ENCODE peak calls at places on chromosomes 3 and 15, in eight cellular contexts. One of them, this sample, is unnamed.

GRCh38 chr3:32391643-32392529 is at the start of gene CMTM7:
- DNase-seq in AG10803: peak
- DNase-seq in A549: peak
- DNase-seq in Caco-2: peak
- DNase-seq in SK-N-SH: peak
- DNase-seq in HCT116: peak
- DNase-seq in Panc1: no peak
- DNase-seq in GM12865: peak
- DNase-seq in this sample: peak

GRCh38 chr3:17949116-17949515 is 206.7 kb upstream of the TBC1D5 start:
- DNase-seq in Panc1: no peak
- DNase-seq in SK-N-SH: no peak
- DNase-seq in Caco-2: no peak
- DNase-seq in HCT116: no peak
- DNase-seq in GM12865: no peak
- DNase-seq in A549: no peak
- DNase-seq in AG10803: no peak
- DNase-seq in this sample: no peak

GRCh38 chr3:27797773-27798172 is 75.7 kb upstream of the EOMES start:
- DNase-seq in SK-N-SH: no peak
- DNase-seq in A549: no peak
- DNase-seq in Panc1: no peak
- DNase-seq in Caco-2: no peak
- DNase-seq in GM12865: no peak
- DNase-seq in AG10803: no peak
- DNase-seq in HCT116: no peak
- DNase-seq in this sample: no peak

GRCh38 chr15:37695719-37696118 is 238.7 kb upstream of the TMCO5A start:
- DNase-seq in SK-N-SH: no peak
- DNase-seq in A549: no peak
- DNase-seq in Caco-2: no peak
- DNase-seq in Panc1: no peak
- DNase-seq in HCT116: no peak
- DNase-seq in GM12865: no peak
- DNase-seq in AG10803: peak
- DNase-seq in this sample: peak

GRCh38 chr3:6542795-6543194 is 318.1 kb upstream of the GRM7 start:
- DNase-seq in A549: no peak
- DNase-seq in SK-N-SH: no peak
- DNase-seq in Caco-2: no peak
- DNase-seq in HCT116: no peak
- DNase-seq in AG10803: no peak
- DNase-seq in Panc1: no peak
- DNase-seq in GM12865: no peak
- DNase-seq in this sample: no peak

GRCh38 chr3:45881031-45882022 is 5.0 kb upstream of the CCR9 start:
- DNase-seq in A549: no peak
- DNase-seq in AG10803: no peak
- DNase-seq in SK-N-SH: no peak
- DNase-seq in GM12865: peak
- DNase-seq in HCT116: no peak
- DNase-seq in Panc1: no peak
- DNase-seq in Caco-2: no peak
- DNase-seq in this sample: no peak

GRCh38 chr3:133463441-133463860 is 63.6 kb downstream of the BFSP2 start:
- DNase-seq in AG10803: no peak
- DNase-seq in SK-N-SH: no peak
- DNase-seq in GM12865: no peak
- DNase-seq in A549: no peak
- DNase-seq in Caco-2: no peak
- DNase-seq in HCT116: no peak
- DNase-seq in Panc1: no peak
- DNase-seq in this sample: no peak

GRCh38 chr15:72591361-72591760 is 63.1 kb upstream of the GOLGA6B start:
- DNase-seq in A549: no peak
- DNase-seq in GM12865: no peak
- DNase-seq in AG10803: peak
- DNase-seq in SK-N-SH: no peak
- DNase-seq in HCT116: no peak
- DNase-seq in Panc1: no peak
- DNase-seq in Caco-2: no peak
- DNase-seq in this sample: peak

GRCh38 chr15:26867199-26868007 is 541 bp downstream of the GABRA5 start:
- DNase-seq in A549: peak
- DNase-seq in SK-N-SH: peak
- DNase-seq in Panc1: no peak
- DNase-seq in AG10803: peak
- DNase-seq in HCT116: no peak
- DNase-seq in GM12865: no peak
- DNase-seq in Caco-2: no peak
- DNase-seq in this sample: peak

GRCh38 chr3:73056365-73057150 is 4.9 kb upstream of the EBLN2 start:
- DNase-seq in GM12865: peak
- DNase-seq in Panc1: peak
- DNase-seq in Caco-2: no peak
- DNase-seq in AG10803: peak
- DNase-seq in A549: peak
- DNase-seq in HCT116: peak
- DNase-seq in SK-N-SH: peak
- DNase-seq in this sample: peak

GRCh38 chr15:23877502-23878412 is 190.7 kb upstream of the NDN start:
- DNase-seq in Caco-2: peak
- DNase-seq in SK-N-SH: peak
- DNase-seq in GM12865: peak
- DNase-seq in Panc1: no peak
- DNase-seq in AG10803: peak
- DNase-seq in HCT116: no peak
- DNase-seq in A549: peak
- DNase-seq in this sample: no peak

GRCh38 chr15:70032509-70032908 is 65.2 kb downstream of the TLE3 start:
- DNase-seq in GM12865: no peak
- DNase-seq in Caco-2: no peak
- DNase-seq in Panc1: no peak
- DNase-seq in A549: no peak
- DNase-seq in HCT116: no peak
- DNase-seq in SK-N-SH: no peak
- DNase-seq in AG10803: no peak
- DNase-seq in this sample: no peak

GRCh38 chr3:51813539-51813938 is 34.5 kb upstream of the IQCF6 start:
- DNase-seq in AG10803: no peak
- DNase-seq in Caco-2: no peak
- DNase-seq in SK-N-SH: peak
- DNase-seq in A549: no peak
- DNase-seq in GM12865: no peak
- DNase-seq in HCT116: no peak
- DNase-seq in Panc1: no peak
- DNase-seq in this sample: no peak

GRCh38 chr3:83023050-83023449 is 1261.6 kb upstream of the GBE1 start:
- DNase-seq in AG10803: no peak
- DNase-seq in A549: no peak
- DNase-seq in Panc1: no peak
- DNase-seq in SK-N-SH: no peak
- DNase-seq in Caco-2: no peak
- DNase-seq in HCT116: no peak
- DNase-seq in GM12865: no peak
- DNase-seq in this sample: no peak

GRCh38 chr3:123660900-123661299 is 76.0 kb upstream of the HACD2 start:
- DNase-seq in AG10803: peak
- DNase-seq in A549: no peak
- DNase-seq in HCT116: no peak
- DNase-seq in Caco-2: no peak
- DNase-seq in GM12865: no peak
- DNase-seq in Panc1: no peak
- DNase-seq in SK-N-SH: peak
- DNase-seq in this sample: peak

GRCh38 chr15:60935130-60935529 is 294.0 kb downstream of the RORA start:
- DNase-seq in AG10803: no peak
- DNase-seq in Panc1: no peak
- DNase-seq in SK-N-SH: no peak
- DNase-seq in GM12865: no peak
- DNase-seq in A549: no peak
- DNase-seq in Caco-2: no peak
- DNase-seq in HCT116: no peak
- DNase-seq in this sample: no peak

DNA sequence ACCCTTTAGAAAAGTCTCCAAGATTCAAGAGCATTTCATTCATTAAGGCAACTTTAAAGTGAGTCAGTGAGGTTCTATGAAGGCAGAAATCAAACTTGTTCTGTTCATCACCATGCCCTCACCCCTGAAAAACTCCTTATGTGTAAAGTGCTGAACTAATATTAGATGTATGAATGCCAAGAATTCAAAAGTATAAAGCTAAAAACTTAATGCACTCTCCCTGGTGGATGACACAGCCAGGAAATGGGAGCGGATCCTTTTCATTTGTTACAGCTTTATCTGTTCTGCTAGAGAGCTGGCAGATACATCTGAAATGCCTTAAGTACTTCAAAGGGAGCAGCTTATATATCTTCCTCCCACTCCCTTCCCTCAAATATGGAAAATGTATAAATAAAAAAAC is 8.3 kb downstream of the TXNRD3 start:
- DNase-seq in HCT116: no peak
- DNase-seq in Panc1: no peak
- DNase-seq in GM12865: no peak
- DNase-seq in Caco-2: no peak
- DNase-seq in A549: no peak
- DNase-seq in SK-N-SH: no peak
- DNase-seq in AG10803: no peak
- DNase-seq in this sample: peak
- TF ChIP-seq CTCF in HCT116: no peak
- TF ChIP-seq CTCF in Panc1: no peak
- TF ChIP-seq CTCF in GM12865: no peak
- TF ChIP-seq CTCF in Caco-2: no peak
- TF ChIP-seq CTCF in A549: no peak
- TF ChIP-seq CTCF in SK-N-SH: no peak
- TF ChIP-seq CTCF in AG10803: no peak
- TF ChIP-seq CTCF in this sample: no peak

GRCh38 chr3:120596853-120597223 is 702 bp downstream of the NDUFB4 start:
- DNase-seq in HCT116: no peak
- DNase-seq in Caco-2: no peak
- DNase-seq in Panc1: no peak
- DNase-seq in AG10803: no peak
- DNase-seq in GM12865: no peak
- DNase-seq in A549: no peak
- DNase-seq in SK-N-SH: no peak
- DNase-seq in this sample: no peak

GRCh38 chr3:120596116-120596852 is at the start of gene NDUFB4:
- DNase-seq in A549: peak
- DNase-seq in Panc1: peak
- DNase-seq in GM12865: peak
- DNase-seq in AG10803: peak
- DNase-seq in HCT116: peak
- DNase-seq in Caco-2: peak
- DNase-seq in SK-N-SH: peak
- DNase-seq in this sample: peak

GRCh38 chr3:120595788-120596115 is 384 bp upstream of the NDUFB4 start:
- DNase-seq in HCT116: no peak
- DNase-seq in A549: no peak
- DNase-seq in SK-N-SH: no peak
- DNase-seq in Caco-2: no peak
- DNase-seq in Panc1: no peak
- DNase-seq in AG10803: no peak
- DNase-seq in GM12865: no peak
- DNase-seq in this sample: no peak

GRCh38 chr3:120599211-120599610 is 3.1 kb downstream of the NDUFB4 start:
- DNase-seq in A549: no peak
- DNase-seq in Caco-2: no peak
- DNase-seq in AG10803: no peak
- DNase-seq in SK-N-SH: no peak
- DNase-seq in HCT116: no peak
- DNase-seq in Panc1: no peak
- DNase-seq in GM12865: no peak
- DNase-seq in this sample: no peak

GRCh38 chr3:120597445-120598049 is 1.4 kb downstream of the NDUFB4 start:
- DNase-seq in HCT116: no peak
- DNase-seq in A549: no peak
- DNase-seq in SK-N-SH: no peak
- DNase-seq in AG10803: no peak
- DNase-seq in GM12865: peak
- DNase-seq in Caco-2: no peak
- DNase-seq in Panc1: no peak
- DNase-seq in this sample: no peak
- H3K4me3 ChIP-seq in HCT116: peak
- H3K4me3 ChIP-seq in A549: peak
- H3K4me3 ChIP-seq in SK-N-SH: peak
- H3K4me3 ChIP-seq in AG10803: peak
- H3K4me3 ChIP-seq in GM12865: peak
- H3K4me3 ChIP-seq in Caco-2: peak
- H3K4me3 ChIP-seq in Panc1: peak
- H3K4me3 ChIP-seq in this sample: peak

GRCh38 chr3:190517696-190518095 is 3.8 kb downstream of the IL1RAP start:
- DNase-seq in SK-N-SH: no peak
- DNase-seq in Panc1: no peak
- DNase-seq in AG10803: peak
- DNase-seq in HCT116: no peak
- DNase-seq in A549: no peak
- DNase-seq in Caco-2: no peak
- DNase-seq in GM12865: no peak
- DNase-seq in this sample: peak
- TF ChIP-seq CTCF in SK-N-SH: no peak
- TF ChIP-seq CTCF in Panc1: no peak
- TF ChIP-seq CTCF in AG10803: peak
- TF ChIP-seq CTCF in HCT116: no peak
- TF ChIP-seq CTCF in A549: no peak
- TF ChIP-seq CTCF in Caco-2: no peak
- TF ChIP-seq CTCF in GM12865: no peak
- TF ChIP-seq CTCF in this sample: no peak

DNA sequence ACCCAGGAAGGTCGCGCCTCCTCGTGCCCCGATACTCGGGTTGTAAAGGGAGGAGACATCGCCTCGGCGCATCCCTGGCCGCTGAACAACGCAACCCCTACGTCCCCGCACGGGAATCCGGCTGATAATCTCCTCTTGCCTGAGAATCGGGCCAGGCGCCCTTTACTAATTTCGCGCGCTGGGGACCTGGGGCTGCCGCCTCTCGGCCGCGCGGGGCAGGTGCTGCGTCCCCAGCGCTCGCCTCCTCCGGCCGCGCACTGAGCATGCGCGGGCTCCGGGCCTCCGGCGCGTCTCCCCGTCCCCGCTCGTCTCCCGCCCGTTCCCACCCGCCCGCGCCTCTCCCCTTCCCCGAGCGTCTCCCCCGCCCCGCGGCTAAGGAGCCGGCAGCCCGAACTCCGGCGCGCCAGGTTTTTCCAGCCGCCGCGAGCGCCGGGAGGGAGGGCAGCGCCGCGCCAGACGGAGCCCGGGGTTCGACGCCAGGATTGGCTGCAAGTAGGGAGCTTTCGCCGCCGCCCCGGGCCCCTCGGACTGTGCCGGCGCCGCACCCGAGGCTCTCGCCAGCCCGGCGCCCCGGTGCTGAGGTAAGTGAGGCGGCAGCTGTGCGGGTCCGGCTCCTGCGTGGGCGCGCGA is at the start of gene CNTN4:
- DNase-seq in SK-N-SH: peak
- DNase-seq in Panc1: no peak
- DNase-seq in Caco-2: peak
- DNase-seq in HCT116: no peak
- DNase-seq in GM12865: peak
- DNase-seq in A549: peak
- DNase-seq in AG10803: no peak
- DNase-seq in this sample: no peak
- H3K4me3 ChIP-seq in SK-N-SH: no peak
- H3K4me3 ChIP-seq in Panc1: no peak
- H3K4me3 ChIP-seq in Caco-2: peak
- H3K4me3 ChIP-seq in HCT116: no peak
- H3K4me3 ChIP-seq in GM12865: peak
- H3K4me3 ChIP-seq in A549: peak
- H3K4me3 ChIP-seq in AG10803: no peak
- H3K4me3 ChIP-seq in this sample: no peak